ENCODE peak calls at places on chromosomes 7 and 10, in seven cellular contexts. One of them, this sample, is unnamed.

GRCh38 chr7:44377681-44378421 is 52.5 kb upstream of the CAMK2B start:
- DNase-seq in transverse colon: no peak
- DNase-seq in H54: no peak
- DNase-seq in HepG2: no peak
- DNase-seq in gastrocnemius medialis: no peak
- DNase-seq in adrenal gland: no peak
- DNase-seq in tibial nerve: no peak
- DNase-seq in this sample: no peak

GRCh38 chr10:44960098-44960480 is 487 bp downstream of the RASSF4 start:
- DNase-seq in transverse colon: no peak
- DNase-seq in H54: no peak
- DNase-seq in HepG2: no peak
- DNase-seq in gastrocnemius medialis: no peak
- DNase-seq in adrenal gland: no peak
- DNase-seq in tibial nerve: no peak
- DNase-seq in this sample: no peak

GRCh38 chr7:121329460-121330052 is 756 bp downstream of the WNT16 start:
- DNase-seq in transverse colon: peak; percentile 40
- DNase-seq in H54: no peak
- DNase-seq in HepG2: no peak
- DNase-seq in gastrocnemius medialis: no peak
- DNase-seq in adrenal gland: no peak
- DNase-seq in tibial nerve: no peak
- DNase-seq in this sample: peak; percentile 10

GRCh38 chr10:78953124-78954008 is 115.4 kb upstream of the ZMIZ1 start:
- DNase-seq in transverse colon: no peak
- DNase-seq in H54: no peak
- DNase-seq in HepG2: no peak
- DNase-seq in gastrocnemius medialis: no peak
- DNase-seq in adrenal gland: peak; percentile 72
- DNase-seq in tibial nerve: no peak
- DNase-seq in this sample: no peak

GRCh38 chr10:30413996-30414576 is 19.9 kb upstream of the MAP3K8 start:
- DNase-seq in transverse colon: no peak
- DNase-seq in H54: no peak
- DNase-seq in HepG2: peak; percentile 70
- DNase-seq in gastrocnemius medialis: no peak
- DNase-seq in adrenal gland: no peak
- DNase-seq in tibial nerve: no peak
- DNase-seq in this sample: peak; percentile 81

GRCh38 chr7:153258686-153259085 is 499.1 kb downstream of the ACTR3B start:
- DNase-seq in transverse colon: no peak
- DNase-seq in H54: no peak
- DNase-seq in HepG2: no peak
- DNase-seq in gastrocnemius medialis: no peak
- DNase-seq in adrenal gland: no peak
- DNase-seq in tibial nerve: no peak
- DNase-seq in this sample: no peak

GRCh38 chr7:81507231-81507630 is 262.6 kb downstream of the HGF start:
- DNase-seq in transverse colon: no peak
- DNase-seq in H54: no peak
- DNase-seq in HepG2: no peak
- DNase-seq in gastrocnemius medialis: no peak
- DNase-seq in adrenal gland: no peak
- DNase-seq in tibial nerve: no peak
- DNase-seq in this sample: no peak

GRCh38 chr10:6721964-6722615 is 142.0 kb upstream of the PRKCQ start:
- DNase-seq in transverse colon: no peak
- DNase-seq in H54: no peak
- DNase-seq in HepG2: no peak
- DNase-seq in gastrocnemius medialis: no peak
- DNase-seq in adrenal gland: no peak
- DNase-seq in tibial nerve: no peak
- DNase-seq in this sample: no peak

GRCh38 chr10:59227136-59227673 is 50.8 kb downstream of the PHYHIPL start:
- DNase-seq in transverse colon: no peak
- DNase-seq in H54: no peak
- DNase-seq in HepG2: no peak
- DNase-seq in gastrocnemius medialis: no peak
- DNase-seq in adrenal gland: no peak
- DNase-seq in tibial nerve: no peak
- DNase-seq in this sample: no peak

GRCh38 chr10:103859161-103860141 is 4.1 kb upstream of the SH3PXD2A start:
- DNase-seq in transverse colon: peak; percentile 73
- DNase-seq in H54: peak; percentile 60
- DNase-seq in HepG2: peak; percentile 72
- DNase-seq in gastrocnemius medialis: peak; percentile 59
- DNase-seq in adrenal gland: peak; percentile 40
- DNase-seq in tibial nerve: peak; percentile 44
- DNase-seq in this sample: peak; percentile 39

GRCh38 chr7:38002689-38003088 is 82.2 kb downstream of the EPDR1 start:
- DNase-seq in transverse colon: no peak
- DNase-seq in H54: no peak
- DNase-seq in HepG2: no peak
- DNase-seq in gastrocnemius medialis: no peak
- DNase-seq in adrenal gland: no peak
- DNase-seq in tibial nerve: no peak
- DNase-seq in this sample: no peak

GRCh38 chr7:101743995-101744360 is 73.4 kb upstream of the CUX1 start:
- DNase-seq in transverse colon: peak; percentile 34
- DNase-seq in H54: no peak
- DNase-seq in HepG2: no peak
- DNase-seq in gastrocnemius medialis: no peak
- DNase-seq in adrenal gland: no peak
- DNase-seq in tibial nerve: no peak
- DNase-seq in this sample: no peak

GRCh38 chr10:70078937-70079336 is 26.3 kb downstream of the MACROH2A2 start:
- DNase-seq in transverse colon: no peak
- DNase-seq in H54: no peak
- DNase-seq in HepG2: no peak
- DNase-seq in gastrocnemius medialis: no peak
- DNase-seq in adrenal gland: no peak
- DNase-seq in tibial nerve: no peak
- DNase-seq in this sample: no peak

GRCh38 chr7:121041516-121042148 is 53.1 kb downstream of the CPED1 start:
- DNase-seq in transverse colon: no peak
- DNase-seq in H54: no peak
- DNase-seq in HepG2: no peak
- DNase-seq in gastrocnemius medialis: no peak
- DNase-seq in adrenal gland: no peak
- DNase-seq in tibial nerve: no peak
- DNase-seq in this sample: peak; percentile 28

GRCh38 chr7:32785365-32785764 is 106.2 kb downstream of the KBTBD2 start:
- DNase-seq in transverse colon: no peak
- DNase-seq in H54: no peak
- DNase-seq in HepG2: no peak
- DNase-seq in gastrocnemius medialis: no peak
- DNase-seq in adrenal gland: no peak
- DNase-seq in tibial nerve: no peak
- DNase-seq in this sample: no peak

GRCh38 chr7:19939746-19940145 is 166.3 kb upstream of the TMEM196 start:
- DNase-seq in transverse colon: no peak
- DNase-seq in H54: peak; percentile 55
- DNase-seq in HepG2: no peak
- DNase-seq in gastrocnemius medialis: no peak
- DNase-seq in adrenal gland: no peak
- DNase-seq in tibial nerve: no peak
- DNase-seq in this sample: no peak

GRCh38 chr10:109895848-109896247 is 27.5 kb downstream of the XPNPEP1 start:
- DNase-seq in transverse colon: no peak
- DNase-seq in H54: no peak
- DNase-seq in HepG2: no peak
- DNase-seq in gastrocnemius medialis: no peak
- DNase-seq in adrenal gland: no peak
- DNase-seq in tibial nerve: no peak
- DNase-seq in this sample: no peak

GRCh38 chr10:124394583-124394982 is 24.1 kb downstream of the OAT start:
- DNase-seq in transverse colon: no peak
- DNase-seq in H54: no peak
- DNase-seq in HepG2: no peak
- DNase-seq in gastrocnemius medialis: no peak
- DNase-seq in adrenal gland: no peak
- DNase-seq in tibial nerve: no peak
- DNase-seq in this sample: no peak

GRCh38 chr10:114520453-114520852 is 116.2 kb upstream of the AFAP1L2 start:
- DNase-seq in transverse colon: no peak
- DNase-seq in H54: no peak
- DNase-seq in HepG2: peak; percentile 80
- DNase-seq in gastrocnemius medialis: peak; percentile 28
- DNase-seq in adrenal gland: no peak
- DNase-seq in tibial nerve: no peak
- DNase-seq in this sample: no peak

GRCh38 chr7:146894927-146895326 is 778.3 kb downstream of the CNTNAP2 start:
- DNase-seq in transverse colon: no peak
- DNase-seq in H54: no peak
- DNase-seq in HepG2: no peak
- DNase-seq in gastrocnemius medialis: no peak
- DNase-seq in adrenal gland: no peak
- DNase-seq in tibial nerve: no peak
- DNase-seq in this sample: no peak

GRCh38 chr7:107147464-107148214 is 21.2 kb upstream of the HBP1 start:
- DNase-seq in transverse colon: no peak
- DNase-seq in H54: no peak
- DNase-seq in HepG2: peak; percentile 18
- DNase-seq in gastrocnemius medialis: peak; percentile 17
- DNase-seq in adrenal gland: no peak
- DNase-seq in tibial nerve: no peak
- DNase-seq in this sample: peak; percentile 45

GRCh38 chr7:119438315-119438714 is 834.7 kb upstream of the KCND2 start:
- DNase-seq in transverse colon: no peak
- DNase-seq in H54: no peak
- DNase-seq in HepG2: no peak
- DNase-seq in gastrocnemius medialis: no peak
- DNase-seq in adrenal gland: no peak
- DNase-seq in tibial nerve: no peak
- DNase-seq in this sample: no peak

GRCh38 chr10:3195286-3195685 is 22.7 kb upstream of the PITRM1 start:
- DNase-seq in transverse colon: no peak
- DNase-seq in H54: no peak
- DNase-seq in HepG2: no peak
- DNase-seq in gastrocnemius medialis: no peak
- DNase-seq in adrenal gland: no peak
- DNase-seq in tibial nerve: no peak
- DNase-seq in this sample: no peak

GRCh38 chr10:46064269-46064817 is 18.3 kb upstream of the MSMB start:
- DNase-seq in transverse colon: no peak
- DNase-seq in H54: no peak
- DNase-seq in HepG2: no peak
- DNase-seq in gastrocnemius medialis: no peak
- DNase-seq in adrenal gland: no peak
- DNase-seq in tibial nerve: no peak
- DNase-seq in this sample: no peak

GRCh38 chr10:14671383-14671782 is 103.3 kb downstream of the FAM107B start:
- DNase-seq in transverse colon: no peak
- DNase-seq in H54: no peak
- DNase-seq in HepG2: no peak
- DNase-seq in gastrocnemius medialis: no peak
- DNase-seq in adrenal gland: no peak
- DNase-seq in tibial nerve: no peak
- DNase-seq in this sample: no peak

GRCh38 chr10:70355234-70356021 is 27.0 kb downstream of the LRRC20 start:
- DNase-seq in transverse colon: peak; percentile 27
- DNase-seq in H54: no peak
- DNase-seq in HepG2: no peak
- DNase-seq in gastrocnemius medialis: no peak
- DNase-seq in adrenal gland: no peak
- DNase-seq in tibial nerve: no peak
- DNase-seq in this sample: no peak

GRCh38 chr10:112832361-112832878 is 117.6 kb upstream of the TCF7L2 start:
- DNase-seq in transverse colon: no peak
- DNase-seq in H54: peak; percentile 69
- DNase-seq in HepG2: no peak
- DNase-seq in gastrocnemius medialis: no peak
- DNase-seq in adrenal gland: no peak
- DNase-seq in tibial nerve: no peak
- DNase-seq in this sample: no peak

GRCh38 chr7:55365680-55366460 is 733 bp downstream of the LANCL2 start:
- DNase-seq in transverse colon: peak; percentile 96
- DNase-seq in H54: peak; percentile 99
- DNase-seq in HepG2: peak; percentile 86
- DNase-seq in gastrocnemius medialis: peak; percentile 93
- DNase-seq in adrenal gland: peak; percentile 95
- DNase-seq in tibial nerve: peak; percentile 87
- DNase-seq in this sample: peak; percentile 98
- TF ChIP-seq POLR2A in transverse colon: peak; percentile 72
- TF ChIP-seq POLR2A in H54: peak; percentile 95
- TF ChIP-seq POLR2A in HepG2: peak; percentile 83
- TF ChIP-seq POLR2A in gastrocnemius medialis: peak; percentile 66
- TF ChIP-seq POLR2A in adrenal gland: peak; percentile 89
- TF ChIP-seq POLR2A in tibial nerve: peak; percentile 49
- TF ChIP-seq POLR2A in this sample: peak; percentile 93

GRCh38 chr7:26156454-26157365 is 4.7 kb downstream of the NFE2L3 start:
- DNase-seq in transverse colon: peak; percentile 36
- DNase-seq in H54: peak; percentile 57
- DNase-seq in HepG2: peak; percentile 81
- DNase-seq in gastrocnemius medialis: no peak
- DNase-seq in adrenal gland: no peak
- DNase-seq in tibial nerve: no peak
- DNase-seq in this sample: peak; percentile 50
- TF ChIP-seq POLR2A in transverse colon: no peak
- TF ChIP-seq POLR2A in H54: no peak
- TF ChIP-seq POLR2A in HepG2: no peak
- TF ChIP-seq POLR2A in gastrocnemius medialis: no peak
- TF ChIP-seq POLR2A in adrenal gland: no peak
- TF ChIP-seq POLR2A in tibial nerve: no peak
- TF ChIP-seq POLR2A in this sample: no peak

GRCh38 chr10:8352696-8353095 is 298.2 kb downstream of the GATA3 start:
- DNase-seq in transverse colon: no peak
- DNase-seq in H54: no peak
- DNase-seq in HepG2: no peak
- DNase-seq in gastrocnemius medialis: no peak
- DNase-seq in adrenal gland: no peak
- DNase-seq in tibial nerve: no peak
- DNase-seq in this sample: no peak
- TF ChIP-seq POLR2A in transverse colon: no peak
- TF ChIP-seq POLR2A in H54: no peak
- TF ChIP-seq POLR2A in HepG2: no peak
- TF ChIP-seq POLR2A in gastrocnemius medialis: no peak
- TF ChIP-seq POLR2A in adrenal gland: no peak
- TF ChIP-seq POLR2A in tibial nerve: no peak
- TF ChIP-seq POLR2A in this sample: no peak

DNA sequence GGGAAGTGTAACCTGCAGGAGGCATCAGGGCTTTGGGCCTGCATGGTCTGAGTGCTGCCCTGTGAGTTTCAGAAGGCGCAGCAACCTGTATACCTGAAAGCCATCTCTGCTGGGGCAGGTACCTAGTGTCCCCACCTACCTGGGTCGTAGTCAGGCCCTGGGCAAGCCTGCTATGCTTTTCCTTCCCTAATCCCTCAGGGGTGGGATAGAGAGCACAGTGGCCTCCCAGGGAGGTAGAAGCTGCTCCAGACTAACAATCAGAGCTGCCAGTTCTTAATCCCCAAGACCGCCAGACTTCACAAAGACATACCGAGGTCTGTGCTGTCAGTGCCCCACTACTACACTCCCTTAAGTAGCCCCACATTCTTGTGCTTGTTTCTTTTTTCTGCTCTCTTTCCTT is 52.0 kb downstream of the PTEN start:
- DNase-seq in transverse colon: no peak
- DNase-seq in H54: no peak
- DNase-seq in HepG2: no peak
- DNase-seq in gastrocnemius medialis: no peak
- DNase-seq in adrenal gland: no peak
- DNase-seq in tibial nerve: no peak
- DNase-seq in this sample: no peak
- TF ChIP-seq POLR2A in transverse colon: no peak
- TF ChIP-seq POLR2A in H54: no peak
- TF ChIP-seq POLR2A in HepG2: no peak
- TF ChIP-seq POLR2A in gastrocnemius medialis: no peak
- TF ChIP-seq POLR2A in adrenal gland: no peak
- TF ChIP-seq POLR2A in tibial nerve: no peak
- TF ChIP-seq POLR2A in this sample: no peak

This sample was measured in erythroblast.